ENCODE peak calls at places on chromosomes 2 and 18, in four cellular contexts. O is coronary artery, V is EL, U is germinal center. T is an unnamed sample.

GRCh38 chr2:3703741-3704355 is 473 bp downstream of the DCDC2C start:
- DNase-seq in U (no peak), O (no peak), V (no peak), T (no peak)

GRCh38 chr2:204019572-204020501 is 83.3 kb downstream of the ICOS start:
- DNase-seq in O (no peak), V (peak), U (no peak), T (no peak)

GRCh38 chr2:46332686-46333281 is 35.6 kb downstream of the EPAS1 start:
- DNase-seq in V (peak), U (no peak), O (peak), T (no peak)

GRCh38 chr2:123073956-123074355 is 951.1 kb upstream of the CNTNAP5 start:
- DNase-seq in V (no peak), U (no peak), O (no peak), T (no peak)

GRCh38 chr2:225354281-225354774 is 45.2 kb upstream of the NYAP2 start:
- DNase-seq in U (no peak), V (peak), O (no peak), T (no peak)

GRCh38 chr2:239153806-239154591 is 246.8 kb downstream of the HDAC4 start:
- DNase-seq in V (no peak), O (peak), U (no peak), T (no peak)

GRCh38 chr18:2302628-2303516 is 268.4 kb downstream of the METTL4 start:
- DNase-seq in U (no peak), O (no peak), V (peak), T (no peak)

GRCh38 chr2:79876430-79876829 is 363.6 kb downstream of the CTNNA2 start:
- DNase-seq in U (no peak), O (no peak), V (peak), T (peak)

GRCh38 chr2:86038291-86039081 is 67.2 kb downstream of the POLR1A start:
- DNase-seq in O (no peak), U (no peak), V (peak), T (peak)

GRCh38 chr2:24050041-24050655 is 607 bp downstream of the FKBP1B start:
- DNase-seq in U (peak), V (peak), O (no peak), T (no peak)

GRCh38 chr2:75428627-75429026 is 132.1 kb downstream of the EVA1A start:
- DNase-seq in O (no peak), U (peak), V (no peak), T (peak)

GRCh38 chr18:3525870-3526420 is 76.0 kb downstream of the TGIF1 start:
- DNase-seq in V (no peak), U (peak), O (no peak), T (no peak)

GRCh38 chr2:16553222-16553621 is 112.4 kb downstream of the CYRIA start:
- DNase-seq in V (no peak), O (no peak), U (peak), T (peak)

GRCh38 chr2:174771631-174772491 is 7.6 kb upstream of the CHRNA1 start:
- DNase-seq in O (peak), V (peak), U (peak), T (peak)

GRCh38 chr2:101341901-101342624 is 33.6 kb upstream of the RNF149 start:
- DNase-seq in O (no peak), U (peak), V (peak), T (peak)

GRCh38 chr2:82797469-82797868 is 1661.6 kb downstream of the SUCLG1 start:
- DNase-seq in U (no peak), O (no peak), V (no peak), T (no peak)

GRCh38 chr2:188850786-188851185 is 123.4 kb upstream of the COL3A1 start:
- DNase-seq in U (no peak), O (no peak), V (peak), T (no peak)

GRCh38 chr2:240934701-240935100 is 28.6 kb downstream of the CROCC2 start:
- DNase-seq in U (no peak), V (no peak), O (peak), T (no peak)

GRCh38 chr2:13542061-13542460 is 825.3 kb downstream of the TRIB2 start:
- DNase-seq in O (no peak), V (no peak), U (no peak), T (no peak)

GRCh38 chr2:222707689-222708273 is 36.3 kb downstream of the MOGAT1 start:
- DNase-seq in V (peak), U (no peak), O (no peak), T (no peak)

GRCh38 chr2:238259085-238260020 is 19.5 kb upstream of the HES6 start:
- DNase-seq in V (no peak), O (no peak), U (no peak), T (no peak)

GRCh38 chr2:110997646-110998045 is 123.1 kb upstream of the BCL2L11 start:
- DNase-seq in U (no peak), O (no peak), V (no peak), T (no peak)

GRCh38 chr2:138474093-138474834 is 27.3 kb upstream of the SPOPL start:
- DNase-seq in O (no peak), V (no peak), U (no peak), T (no peak)

GRCh38 chr2:88038263-88039105 is 17.1 kb downstream of the KRCC1 start:
- DNase-seq in U (no peak), V (peak), O (no peak), T (no peak)

GRCh38 chr2:223626713-223627112 is 24.6 kb upstream of the SCG2 start:
- DNase-seq in U (no peak), V (peak), O (no peak), T (no peak)

GRCh38 chr18:59640721-59641120 is 56.5 kb downstream of the CCBE1 start:
- DNase-seq in O (no peak), U (no peak), V (peak), T (no peak)

GRCh38 chr2:239792649-239793010 is 232.5 kb downstream of the NDUFA10 start:
- DNase-seq in U (no peak), V (no peak), O (peak), T (no peak)

GRCh38 chr2:43393918-43394317 is 167.5 kb upstream of the ZFP36L2 start:
- DNase-seq in U (no peak), V (no peak), O (no peak), T (no peak)

GRCh38 chr18:63823516-63824219 is 48.5 kb downstream of the SERPINB7 start:
- DNase-seq in V (peak), O (no peak), U (no peak), T (no peak)

GRCh38 chr2:143451622-143452021 is 322.4 kb downstream of the ARHGAP15 start:
- DNase-seq in U (no peak), O (no peak), V (peak), T (no peak)

GRCh38 chr18:78980279-78980771 is 707 bp downstream of the SALL3 start:
- DNase-seq in O (no peak), U (no peak), V (no peak), T (no peak)

GRCh38 chr2:237067985-237068576 is 17.6 kb upstream of the COPS8 start:
- DNase-seq in V (no peak), U (no peak), O (no peak), T (no peak)

GRCh38 chr2:30073523-30073922 is 73.3 kb upstream of the YPEL5 start:
- DNase-seq in V (no peak), O (no peak), U (no peak), T (no peak)

T was measured in NAMALWA.